ENCODE peak calls at places on chromosomes 16 and 17, in four cellular contexts. One of them, this sample, is unnamed.

GRCh38 chr16:70706948-70707465 is 21.2 kb upstream of the MTSS2 start:
- DNase-seq in K562: no peak
- DNase-seq in GM12878: no peak
- DNase-seq in HepG2: no peak
- DNase-seq in this sample: no peak

GRCh38 chr16:26316683-26317464 is 625.1 kb downstream of the HS3ST4 start:
- DNase-seq in K562: peak
- DNase-seq in GM12878: no peak
- DNase-seq in HepG2: no peak
- DNase-seq in this sample: no peak

GRCh38 chr16:89199241-89200123 is 855 bp downstream of the SLC22A31 start:
- DNase-seq in K562: no peak
- DNase-seq in GM12878: no peak
- DNase-seq in HepG2: no peak
- DNase-seq in this sample: no peak

GRCh38 chr16:3458852-3459361 is 15.4 kb downstream of the NAA60 start:
- DNase-seq in K562: no peak
- DNase-seq in GM12878: no peak
- DNase-seq in HepG2: peak
- DNase-seq in this sample: no peak

GRCh38 chr17:75511610-75512575 is 3.4 kb downstream of the CASKIN2 start:
- DNase-seq in K562: peak
- DNase-seq in GM12878: no peak
- DNase-seq in HepG2: peak
- DNase-seq in this sample: no peak

GRCh38 chr17:53950207-53950857 is 127.6 kb downstream of the KIF2B start:
- DNase-seq in K562: peak
- DNase-seq in GM12878: no peak
- DNase-seq in HepG2: peak
- DNase-seq in this sample: no peak

GRCh38 chr16:81335669-81336068 is 20.9 kb downstream of the GAN start:
- DNase-seq in K562: no peak
- DNase-seq in GM12878: no peak
- DNase-seq in HepG2: no peak
- DNase-seq in this sample: no peak

GRCh38 chr17:6666077-6666521 is 14.5 kb downstream of the C17orf100 start:
- DNase-seq in K562: peak
- DNase-seq in GM12878: no peak
- DNase-seq in HepG2: peak
- DNase-seq in this sample: peak

GRCh38 chr17:78435330-78436005 is 57.0 kb downstream of the PGS1 start:
- DNase-seq in K562: no peak
- DNase-seq in GM12878: no peak
- DNase-seq in HepG2: no peak
- DNase-seq in this sample: no peak

GRCh38 chr17:83064732-83065659 is 14.4 kb upstream of the METRNL start:
- DNase-seq in K562: no peak
- DNase-seq in GM12878: no peak
- DNase-seq in HepG2: no peak
- DNase-seq in this sample: no peak

GRCh38 chr17:59775786-59776350 is 68.4 kb downstream of the VMP1 start:
- DNase-seq in K562: no peak
- DNase-seq in GM12878: no peak
- DNase-seq in HepG2: no peak
- DNase-seq in this sample: no peak

GRCh38 chr17:42878924-42879595 is 21.5 kb upstream of the G6PC1 start:
- DNase-seq in K562: no peak
- DNase-seq in GM12878: no peak
- DNase-seq in HepG2: no peak
- DNase-seq in this sample: no peak

GRCh38 chr16:62573466-62573865 is 537.2 kb upstream of the CDH8 start:
- DNase-seq in K562: no peak
- DNase-seq in GM12878: no peak
- DNase-seq in HepG2: no peak
- DNase-seq in this sample: no peak

GRCh38 chr16:53043462-53043861 is 9.2 kb downstream of the CHD9NB start:
- DNase-seq in K562: no peak
- DNase-seq in GM12878: no peak
- DNase-seq in HepG2: no peak
- DNase-seq in this sample: no peak

GRCh38 chr17:82661717-82662683 is 13.8 kb upstream of the WDR45B start:
- DNase-seq in K562: no peak
- DNase-seq in GM12878: no peak
- DNase-seq in HepG2: no peak
- DNase-seq in this sample: no peak

GRCh38 chr16:7233963-7234362 is 98.7 kb upstream of the RBFOX1 start:
- DNase-seq in K562: no peak
- DNase-seq in GM12878: no peak
- DNase-seq in HepG2: no peak
- DNase-seq in this sample: no peak

GRCh38 chr16:55933038-55933437 is 57.9 kb upstream of the CES5A start:
- DNase-seq in K562: peak
- DNase-seq in GM12878: no peak
- DNase-seq in HepG2: no peak
- DNase-seq in this sample: no peak

GRCh38 chr17:45841883-45842525 is 2.7 kb upstream of the SPPL2C start:
- DNase-seq in K562: no peak
- DNase-seq in GM12878: no peak
- DNase-seq in HepG2: no peak
- DNase-seq in this sample: no peak

GRCh38 chr16:88331989-88332920 is 50.5 kb upstream of the ZNF469 start:
- DNase-seq in K562: no peak
- DNase-seq in GM12878: no peak
- DNase-seq in HepG2: no peak
- DNase-seq in this sample: no peak

GRCh38 chr16:72137380-72138063 is 34.4 kb downstream of the PMFBP1 start:
- DNase-seq in K562: no peak
- DNase-seq in GM12878: no peak
- DNase-seq in HepG2: no peak
- DNase-seq in this sample: no peak

GRCh38 chr17:57114085-57114673 is 29.1 kb downstream of the AKAP1 start:
- DNase-seq in K562: peak
- DNase-seq in GM12878: no peak
- DNase-seq in HepG2: peak
- DNase-seq in this sample: peak

GRCh38 chr16:67910162-67910561 is 17.1 kb downstream of the PSKH1 start:
- DNase-seq in K562: no peak
- DNase-seq in GM12878: no peak
- DNase-seq in HepG2: no peak
- DNase-seq in this sample: no peak

GRCh38 chr17:3039748-3040147 is 23.7 kb downstream of the OR1D5 start:
- DNase-seq in K562: no peak
- DNase-seq in GM12878: no peak
- DNase-seq in HepG2: no peak
- DNase-seq in this sample: no peak

GRCh38 chr17:66945451-66945850 is 19.1 kb upstream of the CACNG4 start:
- DNase-seq in K562: no peak
- DNase-seq in GM12878: no peak
- DNase-seq in HepG2: no peak
- DNase-seq in this sample: no peak

GRCh38 chr17:71987634-71988033 is 133.2 kb upstream of the SOX9 start:
- DNase-seq in K562: no peak
- DNase-seq in GM12878: no peak
- DNase-seq in HepG2: no peak
- DNase-seq in this sample: no peak

GRCh38 chr17:31327534-31328526 is 6.4 kb upstream of the EVI2A start:
- DNase-seq in K562: no peak
- DNase-seq in GM12878: no peak
- DNase-seq in HepG2: peak
- DNase-seq in this sample: no peak

GRCh38 chr17:47731396-47731795 is 1.6 kb upstream of the TBX21 start:
- DNase-seq in K562: no peak
- DNase-seq in GM12878: no peak
- DNase-seq in HepG2: no peak
- DNase-seq in this sample: no peak

GRCh38 chr16:4693956-4694663 is 748 bp downstream of the NUDT16L1 start:
- DNase-seq in K562: peak
- DNase-seq in GM12878: no peak
- DNase-seq in HepG2: no peak
- DNase-seq in this sample: peak

GRCh38 chr17:35479271-35479670 is 30.7 kb upstream of the SLFN13 start:
- DNase-seq in K562: no peak
- DNase-seq in GM12878: no peak
- DNase-seq in HepG2: no peak
- DNase-seq in this sample: no peak

GRCh38 chr17:55897301-55897700 is 146.4 kb downstream of the PCTP start:
- DNase-seq in K562: no peak
- DNase-seq in GM12878: no peak
- DNase-seq in HepG2: no peak
- DNase-seq in this sample: no peak

GRCh38 chr17:55898195-55898594 is 147.3 kb downstream of the PCTP start:
- DNase-seq in K562: no peak
- DNase-seq in GM12878: no peak
- DNase-seq in HepG2: no peak
- DNase-seq in this sample: no peak

DNA sequence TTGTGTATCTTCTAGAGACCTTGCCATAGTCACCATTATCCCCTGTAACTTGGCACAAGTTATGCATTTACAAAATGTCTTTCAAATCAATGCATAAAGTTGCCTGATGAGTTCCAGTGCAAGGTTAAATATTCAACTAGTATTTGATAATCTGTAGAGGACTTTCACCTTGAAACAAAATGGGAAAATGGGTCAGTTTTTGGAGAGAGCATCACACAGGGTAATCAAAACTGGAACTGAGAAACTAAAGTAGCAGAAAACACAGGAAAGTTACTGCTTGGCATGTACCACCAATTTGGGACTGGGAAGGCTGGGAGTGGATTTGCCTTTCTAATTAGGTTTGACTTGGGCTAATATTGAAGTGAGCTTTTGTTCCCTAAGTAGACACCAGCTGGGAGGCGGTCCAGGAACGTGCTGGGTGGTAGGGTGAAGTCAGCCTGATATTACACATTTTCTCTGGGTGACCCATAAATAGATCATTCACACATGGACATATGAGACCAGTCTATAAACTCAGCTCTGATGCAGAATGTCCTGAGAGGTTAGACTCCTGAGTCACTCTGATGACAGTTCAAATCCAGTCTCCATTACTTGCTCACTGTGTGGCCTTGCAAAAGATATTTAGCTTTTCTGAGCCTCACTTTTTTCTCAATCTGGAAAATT is 152.3 kb downstream of the PCTP start:
- DNase-seq in K562: no peak
- DNase-seq in GM12878: no peak
- DNase-seq in HepG2: no peak
- DNase-seq in this sample: no peak
- TF ChIP-seq BHLHE40 in K562: no peak
- TF ChIP-seq BHLHE40 in GM12878: no peak
- TF ChIP-seq BHLHE40 in HepG2: no peak
- TF ChIP-seq BHLHE40 in this sample: no peak

GRCh38 chr16:60564588-60564987 is 1471.7 kb downstream of the CDH8 start:
- DNase-seq in K562: no peak
- DNase-seq in GM12878: no peak
- DNase-seq in HepG2: no peak
- DNase-seq in this sample: no peak
- TF ChIP-seq SP1 in K562: no peak
- TF ChIP-seq SP1 in GM12878: no peak
- TF ChIP-seq SP1 in HepG2: no peak
- TF ChIP-seq SP1 in this sample: no peak

GRCh38 chr16:50251375-50252081 is 14.8 kb upstream of the ADCY7 start:
- DNase-seq in K562: no peak
- DNase-seq in GM12878: no peak
- DNase-seq in HepG2: no peak
- DNase-seq in this sample: no peak
- TF ChIP-seq BHLHE40 in K562: no peak
- TF ChIP-seq BHLHE40 in GM12878: no peak
- TF ChIP-seq BHLHE40 in HepG2: no peak
- TF ChIP-seq BHLHE40 in this sample: no peak

GRCh38 chr17:17783825-17784598 is 52.8 kb downstream of the SREBF1 start:
- DNase-seq in K562: no peak
- DNase-seq in GM12878: peak
- DNase-seq in HepG2: no peak
- DNase-seq in this sample: no peak
- TF ChIP-seq SP1 in K562: no peak
- TF ChIP-seq SP1 in GM12878: no peak
- TF ChIP-seq SP1 in HepG2: no peak
- TF ChIP-seq SP1 in this sample: no peak

DNA sequence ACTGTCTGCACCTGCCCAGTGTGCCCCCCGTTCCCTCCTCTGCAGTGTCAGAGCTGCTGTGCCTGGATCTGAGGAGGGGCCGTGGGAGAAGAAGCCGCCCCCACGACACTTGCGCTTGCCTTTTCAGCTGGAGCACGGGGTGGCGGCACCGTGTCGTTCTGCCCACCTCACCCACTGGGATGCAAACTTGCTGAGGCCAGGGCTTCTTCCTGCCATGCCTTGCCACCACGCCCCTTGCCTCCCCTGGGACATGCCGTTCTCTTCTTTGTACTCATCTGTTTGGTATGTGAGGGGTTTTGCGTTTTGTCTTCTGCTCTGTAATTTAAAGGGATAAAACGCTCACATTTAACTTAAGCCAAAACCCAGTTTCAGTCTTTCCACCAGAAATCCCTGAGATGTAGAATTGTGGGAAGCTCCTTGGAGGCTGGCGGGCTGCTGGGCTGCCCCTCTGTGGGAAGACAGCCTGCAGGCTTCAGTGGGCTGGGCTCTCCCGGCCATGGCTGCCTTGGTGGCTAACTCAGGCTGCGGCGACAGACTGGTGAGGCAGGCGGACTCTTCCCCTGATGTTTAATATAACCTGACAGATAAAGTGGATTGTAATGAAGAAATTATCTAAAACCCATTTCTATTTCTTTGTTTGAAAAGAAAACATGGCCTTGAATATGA is 180.2 kb downstream of the RPTOR start:
- DNase-seq in K562: no peak
- DNase-seq in GM12878: no peak
- DNase-seq in HepG2: no peak
- DNase-seq in this sample: no peak
- TF ChIP-seq BHLHE40 in K562: no peak
- TF ChIP-seq BHLHE40 in GM12878: no peak
- TF ChIP-seq BHLHE40 in HepG2: no peak
- TF ChIP-seq BHLHE40 in this sample: no peak

GRCh38 chr17:61403846-61404701 is 4.4 kb downstream of the TBX2 start:
- DNase-seq in K562: no peak
- DNase-seq in GM12878: no peak
- DNase-seq in HepG2: no peak
- DNase-seq in this sample: no peak

GRCh38 chr17:61405047-61405685 is 5.5 kb downstream of the TBX2 start:
- DNase-seq in K562: no peak
- DNase-seq in GM12878: no peak
- DNase-seq in HepG2: no peak
- DNase-seq in this sample: no peak

GRCh38 chr17:61405686-61406542 is 6.3 kb downstream of the TBX2 start:
- DNase-seq in K562: no peak
- DNase-seq in GM12878: no peak
- DNase-seq in HepG2: no peak
- DNase-seq in this sample: no peak

GRCh38 chr17:61402978-61403845 is 3.6 kb downstream of the TBX2 start:
- DNase-seq in K562: no peak
- DNase-seq in GM12878: no peak
- DNase-seq in HepG2: no peak
- DNase-seq in this sample: no peak

DNA sequence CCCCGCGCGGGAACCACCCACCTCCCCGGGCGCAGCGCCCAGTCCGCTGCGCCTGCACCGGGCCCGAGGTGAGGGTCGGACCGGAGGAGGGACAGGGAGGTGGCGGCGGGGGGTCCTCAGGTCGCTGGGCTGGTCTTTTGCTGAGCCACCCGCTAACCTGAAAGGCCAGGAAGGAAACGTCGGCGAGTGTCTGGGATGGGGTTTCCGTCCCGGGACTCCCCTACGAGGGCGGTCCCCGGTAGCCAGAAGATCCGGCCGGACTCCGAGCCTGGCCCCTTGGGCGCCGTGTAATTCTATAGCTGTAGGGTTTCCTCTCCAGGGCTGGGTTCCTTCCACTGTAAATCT is 5.0 kb downstream of the TBX2 start:
- DNase-seq in K562: no peak
- DNase-seq in GM12878: no peak
- DNase-seq in HepG2: no peak
- DNase-seq in this sample: no peak
- TF ChIP-seq SP1 in K562: no peak
- TF ChIP-seq SP1 in GM12878: no peak
- TF ChIP-seq SP1 in HepG2: no peak
- TF ChIP-seq SP1 in this sample: no peak

This sample was measured in HEK293T.